ENCODE peak calls at places on chromosomes 11 and 22, in four cellular contexts. P, I, H and A are unnamed samples.

GRCh38 chr22:44042822-44043221 is 18.7 kb downstream of the PARVB start:
- DNase-seq in H (no peak), P (no peak), I (no peak), A (no peak)

GRCh38 chr11:28963189-28963588 is 855.0 kb downstream of the METTL15 start:
- DNase-seq in H (no peak), I (no peak), P (no peak), A (no peak)

GRCh38 chr22:48651036-48651890 is 1176.4 kb downstream of the BRD1 start:
- DNase-seq in I (no peak), P (no peak), H (no peak), A (no peak)

GRCh38 chr22:19756288-19757128 is 4.1 kb upstream of the TBX1 start:
- DNase-seq in P (no peak), I (peak; percentile 99), H (peak; percentile 35), A (peak; percentile 70)

GRCh38 chr22:33447733-33448132 is 389.6 kb upstream of the SYN3 start:
- DNase-seq in P (no peak), H (no peak), I (no peak), A (no peak)

GRCh38 chr11:90223248-90223585 is 368 bp upstream of the CHORDC1 start:
- DNase-seq in P (no peak), H (no peak), I (no peak), A (no peak)

GRCh38 chr22:27129266-27129665 is 471.9 kb downstream of the MIAT start:
- DNase-seq in H (no peak), I (no peak), P (no peak), A (no peak)

GRCh38 chr22:27833803-27834202 is 32.2 kb upstream of the MN1 start:
- DNase-seq in P (no peak), H (no peak), I (no peak), A (no peak)

GRCh38 chr11:17686185-17686980 is 33.0 kb upstream of the MYOD1 start:
- DNase-seq in P (no peak), H (no peak), I (no peak), A (peak; percentile 48)

GRCh38 chr11:77375114-77375513 is 73.6 kb upstream of the GDPD4 start:
- DNase-seq in I (no peak), P (no peak), H (no peak), A (no peak)

GRCh38 chr11:66013762-66014100 is 1.9 kb downstream of the CST6 start:
- DNase-seq in H (no peak), I (peak; percentile 44), P (no peak), A (no peak)

GRCh38 chr11:130775306-130776043 is 140.8 kb downstream of the SNX19 start:
- DNase-seq in H (no peak), P (no peak), I (no peak), A (no peak)

GRCh38 chr11:45745065-45745811 is 59.7 kb upstream of the SLC35C1 start:
- DNase-seq in I (no peak), H (no peak), P (no peak), A (no peak)
- TF ChIP-seq CBFB in I (no peak), H (no peak), P (no peak), A (no peak)

DNA sequence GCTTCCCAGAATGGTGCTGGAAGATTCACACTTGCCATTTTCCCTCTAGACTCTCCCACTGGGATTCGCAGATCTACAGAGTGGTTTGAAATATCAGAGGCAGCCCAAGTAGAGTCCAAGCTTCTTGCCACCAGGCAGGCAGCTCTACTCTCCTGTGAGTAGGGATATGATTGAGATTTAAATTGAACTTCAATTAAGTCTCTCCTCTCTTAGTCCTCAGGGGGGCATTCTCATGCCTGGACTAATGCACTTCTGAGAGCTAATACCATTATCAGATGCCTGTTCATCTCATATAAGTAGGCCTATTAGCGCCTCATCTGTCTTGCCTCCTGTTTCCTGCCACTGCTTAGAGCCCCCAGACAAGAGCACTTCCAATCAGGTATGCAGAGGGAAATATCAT is 25.5 kb upstream of the AMPD3 start:
- DNase-seq in I (no peak), H (no peak), P (no peak), A (no peak)
- TF ChIP-seq CBFB in I (no peak), H (no peak), P (no peak), A (no peak)

DNA sequence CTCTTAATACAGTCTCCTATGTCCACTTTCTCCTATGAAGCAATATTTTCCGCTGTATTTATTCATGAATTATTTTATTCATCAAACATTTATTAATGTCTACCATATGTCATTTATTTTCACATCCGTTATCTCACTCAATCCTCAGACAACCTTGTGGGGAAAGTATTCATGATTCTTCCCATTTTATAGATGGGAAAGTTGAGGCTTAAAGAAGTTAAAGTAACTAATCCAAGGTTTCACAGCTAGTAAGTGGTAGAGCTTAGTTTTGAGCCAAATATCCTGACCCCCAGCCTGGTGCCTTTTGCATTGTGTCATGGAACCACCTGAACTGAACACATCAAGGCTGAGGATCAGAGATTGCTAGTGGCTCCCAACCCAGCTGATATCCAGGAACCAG is 66.6 kb downstream of the ISX start:
- DNase-seq in P (no peak), I (no peak), H (no peak), A (no peak)
- TF ChIP-seq CBFB in P (no peak), I (no peak), H (no peak), A (no peak)

GRCh38 chr11:64148917-64149617 is 16.8 kb downstream of the MACROD1 start:
- DNase-seq in I (no peak), P (no peak), H (no peak), A (no peak)

GRCh38 chr11:64144587-64145295 is 21.2 kb downstream of the MACROD1 start:
- DNase-seq in P (no peak), H (no peak), I (no peak), A (no peak)

GRCh38 chr11:64148200-64148916 is 17.6 kb downstream of the MACROD1 start:
- DNase-seq in H (peak; percentile 50), I (peak; percentile 82), P (no peak), A (peak; percentile 81)

GRCh38 chr11:64150051-64150450 is 15.9 kb downstream of the MACROD1 start:
- DNase-seq in I (no peak), P (no peak), H (no peak), A (no peak)

DNA sequence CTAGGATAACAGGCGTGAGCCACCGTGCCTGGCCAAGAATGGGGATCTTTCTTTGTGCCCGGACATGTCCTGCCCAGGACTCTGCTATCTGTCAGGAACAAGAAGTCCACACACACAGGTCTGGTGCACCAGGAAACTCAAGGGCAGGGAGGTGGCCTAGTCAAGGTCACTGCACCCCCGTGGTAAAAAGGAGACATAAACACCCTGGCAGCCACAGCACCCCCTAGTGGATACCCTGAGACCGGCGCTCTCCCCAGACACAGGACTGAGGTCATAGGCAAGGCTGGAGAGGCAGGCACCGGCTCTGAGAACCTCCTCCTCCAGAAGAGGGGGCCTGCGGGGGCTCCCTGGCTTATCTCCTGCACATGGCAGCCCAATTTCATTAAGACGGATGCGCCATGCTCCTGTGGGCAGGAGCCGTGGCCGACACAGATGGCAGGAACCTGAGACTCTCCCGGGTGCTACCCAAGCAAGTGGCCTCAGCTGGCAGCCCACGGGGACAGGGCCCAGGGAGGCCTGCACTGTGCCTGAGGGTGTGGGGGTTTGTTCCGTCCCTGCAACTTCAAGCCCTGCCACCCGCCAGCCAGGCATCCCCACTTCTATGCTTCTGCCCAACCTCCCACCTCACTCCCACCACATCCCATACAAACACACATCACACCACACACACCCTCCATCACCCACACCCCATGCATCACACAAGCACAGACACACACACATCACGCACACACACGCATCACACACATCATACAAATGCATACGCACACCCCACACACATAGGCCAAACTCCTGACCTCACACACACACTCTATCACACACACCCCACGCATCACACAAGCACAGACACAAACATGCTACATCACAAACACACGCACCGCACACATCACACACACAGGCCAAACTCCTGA is 19.6 kb downstream of the MACROD1 start:
- DNase-seq in P (no peak), I (peak; percentile 83), H (peak; percentile 54), A (peak; percentile 85)
- TF ChIP-seq CBFB in P (no peak), I (peak; percentile 62), H (no peak), A (no peak)

GRCh38 chr11:72375241-72375640 is 59.1 kb downstream of the CLPB start:
- DNase-seq in H (no peak), P (no peak), I (no peak), A (no peak)
- TF ChIP-seq CBFB in H (no peak), P (no peak), I (no peak), A (no peak)

DNA sequence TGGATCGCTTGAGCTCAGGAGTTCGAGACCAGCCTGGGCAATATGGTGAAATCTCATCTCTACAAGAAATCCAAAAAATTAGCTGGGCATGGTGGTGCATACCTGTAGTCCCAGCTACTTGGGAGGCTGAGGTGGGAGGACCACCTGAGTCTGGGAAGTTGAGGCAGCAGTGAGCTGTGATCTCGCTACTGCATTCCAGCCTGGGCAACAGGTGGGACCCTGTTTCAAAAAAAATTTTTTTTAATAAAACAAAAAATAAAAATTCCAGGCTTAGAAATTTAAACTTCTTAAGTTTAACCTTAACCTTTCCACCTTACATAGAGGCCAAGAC is 21.2 kb downstream of the CLMP start:
- DNase-seq in I (no peak), H (no peak), P (no peak), A (no peak)
- TF ChIP-seq CBFB in I (no peak), H (no peak), P (no peak), A (no peak)

DNA sequence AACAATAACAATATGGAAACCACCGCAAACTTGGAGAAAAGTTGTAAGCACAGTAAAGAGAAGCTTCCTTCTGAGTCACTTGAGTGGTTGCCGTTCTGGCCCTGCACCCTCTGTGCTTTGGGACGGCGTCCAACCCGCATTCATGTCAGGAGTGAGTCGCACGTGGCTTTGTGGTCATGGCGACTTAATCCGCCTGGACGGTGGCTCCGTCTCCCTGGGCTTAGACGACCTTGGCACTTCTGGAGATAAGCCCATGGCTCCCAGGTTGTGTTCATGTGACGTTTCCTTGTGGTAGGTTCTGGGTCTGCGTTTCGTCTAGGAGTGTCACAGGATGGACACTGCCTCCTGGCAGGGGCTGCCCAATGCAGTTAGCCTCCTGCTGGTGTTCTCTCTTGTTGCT is 40.5 kb downstream of the TPCN2 start:
- DNase-seq in I (no peak), H (no peak), P (no peak), A (no peak)
- TF ChIP-seq CBFB in I (no peak), H (no peak), P (no peak), A (no peak)